ENCODE peak calls at places on chromosomes 5 and 9, in six cellular contexts. One of them, this sample, is unnamed.

GRCh38 chr9:94654165-94654894 is 15.0 kb upstream of the FBP1 start:
- DNase-seq in MCF 10A: no peak
- DNase-seq in kidney glomerular epithelial cell: no peak
- DNase-seq in mucosa of descending colon: no peak
- DNase-seq in breast epithelium: no peak
- DNase-seq in D341Med: no peak
- DNase-seq in this sample: no peak

GRCh38 chr9:133828338-133828997 is 90.3 kb upstream of the SARDH start:
- DNase-seq in kidney glomerular epithelial cell: no peak
- DNase-seq in breast epithelium: no peak
- DNase-seq in D341Med: no peak
- DNase-seq in mucosa of descending colon: no peak
- DNase-seq in MCF 10A: no peak
- DNase-seq in this sample: no peak

GRCh38 chr5:1784197-1785050 is 15.2 kb downstream of the MRPL36 start:
- DNase-seq in kidney glomerular epithelial cell: no peak
- DNase-seq in breast epithelium: no peak
- DNase-seq in MCF 10A: no peak
- DNase-seq in D341Med: no peak
- DNase-seq in mucosa of descending colon: no peak
- DNase-seq in this sample: no peak

GRCh38 chr9:103798620-103799019 is 295.5 kb upstream of the SMC2 start:
- DNase-seq in mucosa of descending colon: no peak
- DNase-seq in D341Med: no peak
- DNase-seq in kidney glomerular epithelial cell: peak
- DNase-seq in MCF 10A: peak
- DNase-seq in breast epithelium: no peak
- DNase-seq in this sample: no peak

GRCh38 chr9:75615284-75615683 is 275.2 kb upstream of the PCSK5 start:
- DNase-seq in D341Med: no peak
- DNase-seq in mucosa of descending colon: no peak
- DNase-seq in kidney glomerular epithelial cell: no peak
- DNase-seq in breast epithelium: no peak
- DNase-seq in MCF 10A: peak
- DNase-seq in this sample: no peak

GRCh38 chr5:125059255-125060050 is 313.0 kb upstream of the ZNF608 start:
- DNase-seq in MCF 10A: no peak
- DNase-seq in kidney glomerular epithelial cell: peak
- DNase-seq in mucosa of descending colon: no peak
- DNase-seq in breast epithelium: no peak
- DNase-seq in D341Med: no peak
- DNase-seq in this sample: peak

GRCh38 chr9:136769710-136770191 is 5.4 kb upstream of the LCN15 start:
- DNase-seq in kidney glomerular epithelial cell: no peak
- DNase-seq in mucosa of descending colon: no peak
- DNase-seq in MCF 10A: peak
- DNase-seq in breast epithelium: no peak
- DNase-seq in D341Med: peak
- DNase-seq in this sample: no peak

GRCh38 chr5:61614606-61615005 is 282.5 kb downstream of the ZSWIM6 start:
- DNase-seq in breast epithelium: no peak
- DNase-seq in MCF 10A: no peak
- DNase-seq in D341Med: no peak
- DNase-seq in kidney glomerular epithelial cell: no peak
- DNase-seq in mucosa of descending colon: no peak
- DNase-seq in this sample: peak

GRCh38 chr9:2809692-2810423 is 34.0 kb downstream of the PUM3 start:
- DNase-seq in mucosa of descending colon: no peak
- DNase-seq in breast epithelium: no peak
- DNase-seq in MCF 10A: peak
- DNase-seq in kidney glomerular epithelial cell: peak
- DNase-seq in D341Med: no peak
- DNase-seq in this sample: no peak

GRCh38 chr9:7186175-7186574 is 428.4 kb downstream of the KDM4C start:
- DNase-seq in D341Med: no peak
- DNase-seq in kidney glomerular epithelial cell: no peak
- DNase-seq in mucosa of descending colon: no peak
- DNase-seq in MCF 10A: peak
- DNase-seq in breast epithelium: no peak
- DNase-seq in this sample: no peak

GRCh38 chr5:178209334-178210072 is 5.2 kb downstream of the HNRNPAB start:
- DNase-seq in kidney glomerular epithelial cell: no peak
- DNase-seq in breast epithelium: peak
- DNase-seq in D341Med: no peak
- DNase-seq in MCF 10A: no peak
- DNase-seq in mucosa of descending colon: no peak
- DNase-seq in this sample: no peak

GRCh38 chr5:153425914-153426313 is 64.6 kb upstream of the GRIA1 start:
- DNase-seq in kidney glomerular epithelial cell: no peak
- DNase-seq in MCF 10A: peak
- DNase-seq in breast epithelium: no peak
- DNase-seq in D341Med: peak
- DNase-seq in mucosa of descending colon: no peak
- DNase-seq in this sample: no peak